ENCODE peak calls at places on chromosomes 11 and 22, in ten cellular contexts. J, G, M, A, T, Z, P, K, V and E are unnamed samples.

GRCh38 chr11:8834379-8834778 is 76.6 kb upstream of the AKIP1 start:
- DNase-seq in A (no peak), J (no peak), P (no peak), M (no peak), V (no peak), G (no peak), T (no peak), Z (no peak), K (no peak), E (no peak)

GRCh38 chr22:35539487-35539886 is 1.1 kb upstream of the RASD2 start:
- DNase-seq in K (no peak), A (no peak), V (no peak), T (no peak), G (no peak), J (peak), M (no peak), Z (no peak), P (no peak), E (no peak)

GRCh38 chr11:117188620-117189081 is 10.1 kb downstream of the SIDT2 start:
- DNase-seq in T (no peak), A (no peak), M (no peak), G (peak), P (no peak), V (no peak), Z (no peak), K (no peak), J (no peak), E (no peak)

GRCh38 chr22:32317524-32317923 is 40.1 kb upstream of the RFPL3 start:
- DNase-seq in Z (no peak), M (no peak), V (no peak), G (no peak), P (no peak), J (no peak), A (peak), T (no peak), K (no peak), E (no peak)

GRCh38 chr11:63488789-63489188 is 2.2 kb downstream of the PLAAT5 start:
- DNase-seq in A (no peak), P (no peak), T (no peak), V (no peak), G (no peak), K (no peak), J (no peak), M (no peak), Z (no peak), E (no peak)

GRCh38 chr11:90113541-90113940 is 20.9 kb upstream of the NAALAD2 start:
- DNase-seq in K (peak), P (no peak), J (no peak), A (no peak), M (no peak), Z (no peak), T (no peak), V (no peak), G (no peak), E (no peak)

GRCh38 chr11:28860898-28861297 is 752.7 kb downstream of the METTL15 start:
- DNase-seq in K (peak), A (no peak), V (no peak), Z (no peak), M (peak), T (no peak), G (no peak), J (no peak), P (no peak), E (peak)

GRCh38 chr22:49826603-49827306 is 918 bp downstream of the BRD1 start:
- DNase-seq in J (no peak), Z (peak), A (peak), P (peak), T (peak), K (peak), V (peak), G (peak), M (peak), E (peak)

GRCh38 chr11:83192846-83193245 is 666 bp upstream of the ANKRD42 start:
- DNase-seq in M (no peak), T (no peak), K (peak), A (no peak), J (no peak), Z (peak), P (no peak), V (no peak), G (no peak), E (no peak)

GRCh38 chr11:115008774-115009173 is 330.4 kb downstream of the NXPE2 start:
- DNase-seq in M (no peak), T (no peak), P (no peak), Z (no peak), A (no peak), V (no peak), J (no peak), G (no peak), K (no peak), E (no peak)

GRCh38 chr11:47992959-47993820 is 12.8 kb downstream of the PTPRJ start:
- DNase-seq in J (no peak), M (peak), K (peak), T (no peak), P (no peak), Z (peak), G (no peak), V (no peak), A (no peak), E (peak)

GRCh38 chr11:130076774-130077481 is 7.2 kb downstream of the APLP2 start:
- DNase-seq in P (no peak), A (no peak), G (no peak), V (no peak), K (no peak), J (no peak), M (no peak), Z (no peak), T (no peak), E (no peak)

GRCh38 chr11:97743205-97743742 is 1277.5 kb upstream of the CNTN5 start:
- DNase-seq in K (no peak), G (no peak), T (no peak), A (no peak), J (no peak), P (no peak), V (no peak), Z (no peak), M (no peak), E (peak)

GRCh38 chr11:67277231-67277961 is 11.1 kb downstream of the GRK2 start:
- DNase-seq in P (peak), A (peak), K (peak), T (peak), V (peak), G (peak), Z (peak), M (peak), J (no peak), E (peak)

GRCh38 chr11:86167499-86168161 is 76.9 kb upstream of the EED start:
- DNase-seq in M (no peak), P (no peak), Z (no peak), J (no peak), V (no peak), G (no peak), K (no peak), T (peak), A (no peak), E (peak)

GRCh38 chr11:8045839-8046238 is 35.2 kb upstream of the TUB start:
- DNase-seq in J (no peak), P (peak), A (no peak), T (no peak), Z (no peak), K (no peak), M (no peak), G (no peak), V (no peak), E (no peak)

GRCh38 chr11:24295360-24295759 is 201.5 kb upstream of the LUZP2 start:
- DNase-seq in V (no peak), K (no peak), P (no peak), A (no peak), G (no peak), Z (no peak), T (no peak), M (no peak), J (no peak), E (no peak)

GRCh38 chr22:28977481-28977971 is 84.1 kb downstream of the C22orf31 start:
- DNase-seq in V (no peak), K (peak), T (no peak), A (no peak), Z (peak), M (no peak), P (no peak), J (no peak), G (no peak), E (peak)

GRCh38 chr22:42792453-42792908 is 64.6 kb downstream of the ARFGAP3 start:
- DNase-seq in A (no peak), J (no peak), G (no peak), T (no peak), K (no peak), V (no peak), P (no peak), M (no peak), Z (no peak), E (no peak)

GRCh38 chr22:41875531-41876242 is 39.2 kb downstream of the SHISA8 start:
- DNase-seq in K (no peak), V (no peak), G (no peak), P (no peak), A (no peak), M (no peak), T (peak), J (no peak), Z (no peak), E (no peak)

GRCh38 chr11:64856382-64857227 is 12.2 kb upstream of the CDC42BPG start:
- DNase-seq in Z (peak), A (no peak), T (peak), K (peak), V (no peak), J (no peak), G (no peak), M (peak), P (peak), E (peak)

GRCh38 chr11:119509277-119509841 is 86.4 kb upstream of the THY1 start:
- DNase-seq in Z (no peak), P (no peak), V (no peak), J (no peak), K (peak), M (no peak), G (no peak), A (no peak), T (no peak), E (peak)

GRCh38 chr11:6812391-6813005 is 13.0 kb upstream of the OR6A2 start:
- DNase-seq in M (peak), V (peak), J (peak), A (peak), P (peak), K (peak), G (peak), T (peak), Z (peak), E (peak)

GRCh38 chr11:2036863-2037486 is 39.3 kb upstream of the H19 start:
- DNase-seq in V (no peak), K (no peak), P (no peak), Z (no peak), T (no peak), M (no peak), G (no peak), J (no peak), A (no peak), E (no peak)

GRCh38 chr11:58070585-58070984 is 39.8 kb downstream of the OR6Q1 start:
- DNase-seq in A (no peak), J (no peak), G (no peak), P (no peak), Z (no peak), T (no peak), V (no peak), K (no peak), M (no peak), E (no peak)